ENCODE peak calls at places on chromosomes 3 and 15, in five cellular contexts. H is A549; A is activated naive CD8-positive, alpha-beta T cell treated with anti-CD3 and anti-CD28 coated beads for 36 hours; O is dorsolateral prefrontal cortex; Y is sigmoid colon. D is an unnamed sample.

GRCh38 chr3:14923476-14923875 is 23.9 kb upstream of the NR2C2 start:
- DNase-seq in H (no peak), A (no peak), O (no peak), Y (no peak), D (no peak)

GRCh38 chr15:33008284-33009011 is 186.1 kb downstream of the FMN1 start:
- DNase-seq in H (no peak), A (no peak), O (no peak), Y (peak), D (peak)

GRCh38 chr3:173865900-173866498 is 468.5 kb downstream of the NLGN1 start:
- DNase-seq in H (no peak), A (no peak), O (no peak), Y (no peak), D (no peak)

GRCh38 chr3:138946554-138947302 is at the start of the genes FOXL2 and FOXL2NB:
- DNase-seq in H (peak), A (peak), O (no peak), Y (no peak), D (no peak)

GRCh38 chr3:42493798-42494151 is 8.7 kb upstream of the VIPR1 start:
- DNase-seq in H (no peak), A (no peak), O (no peak), Y (peak), D (no peak)

GRCh38 chr3:186095584-186096061 is 13.3 kb downstream of the ETV5 start:
- DNase-seq in H (no peak), A (no peak), O (peak), Y (no peak), D (no peak)

GRCh38 chr3:45965281-45966052 is 22.2 kb downstream of the CXCR6 start:
- DNase-seq in H (no peak), A (peak), O (no peak), Y (no peak), D (no peak)

GRCh38 chr15:63987979-63988378 is 58.3 kb downstream of the DAPK2 start:
- DNase-seq in H (no peak), A (no peak), O (no peak), Y (no peak), D (no peak)